ENCODE peak calls at places on chromosome 20, in four cellular contexts. Y, X, K and P are unnamed samples.
A peak's percentile ranks its signal among the peaks of the same experiment; 100 is the strongest.

GRCh38 chr20:3932277-3933073 is 43.3 kb downstream of the PANK2 start:
- DNase-seq in X (no peak), K (no peak), Y (no peak), P (no peak)

GRCh38 chr20:17646209-17646717 is 35.8 kb downstream of the RRBP1 start:
- DNase-seq in X (no peak), Y (no peak), K (peak; percentile 75), P (peak; percentile 28)

GRCh38 chr20:13554706-13555105 is 84.0 kb downstream of the TASP1 start:
- DNase-seq in X (no peak), Y (no peak), K (no peak), P (no peak)

GRCh38 chr20:46021361-46022359 is 7.4 kb upstream of the SLC12A5 start:
- DNase-seq in Y (no peak), X (no peak), K (peak; percentile 85), P (no peak)

GRCh38 chr20:30286157-30286556 is 971.3 kb upstream of the DEFB115 start:
- DNase-seq in K (no peak), Y (no peak), X (no peak), P (no peak)

GRCh38 chr20:7841291-7841966 is 98.8 kb downstream of the HAO1 start:
- DNase-seq in Y (no peak), K (no peak), X (no peak), P (no peak)

GRCh38 chr20:7967199-7967844 is 27.1 kb upstream of the HAO1 start:
- DNase-seq in K (no peak), X (no peak), Y (no peak), P (peak; percentile 13)

GRCh38 chr20:11982289-11982957 is 64.7 kb downstream of the BTBD3 start:
- DNase-seq in X (no peak), K (no peak), Y (no peak), P (no peak)

GRCh38 chr20:13684566-13685222 is 46.0 kb upstream of the TASP1 start:
- DNase-seq in Y (no peak), X (no peak), K (no peak), P (no peak)

GRCh38 chr20:20498081-20498861 is 130.4 kb downstream of the INSM1 start:
- DNase-seq in Y (no peak), X (no peak), K (no peak), P (no peak)

GRCh38 chr20:5171074-5171789 is 44.4 kb downstream of the CDS2 start:
- DNase-seq in X (no peak), Y (peak; percentile 34), K (no peak), P (no peak)

GRCh38 chr20:17835240-17835940 is 133.2 kb downstream of the SNX5 start:
- DNase-seq in X (peak; percentile 55), K (peak; percentile 80), Y (peak; percentile 67), P (no peak)

GRCh38 chr20:63708301-63709148 is 686 bp downstream of the ZGPAT start:
- DNase-seq in K (peak; percentile 39), Y (no peak), X (no peak), P (no peak)

GRCh38 chr20:50504231-50504823 is 5.9 kb upstream of the PTPN1 start:
- DNase-seq in Y (no peak), K (no peak), X (peak; percentile 16), P (no peak)

GRCh38 chr20:37406010-37406998 is 60.4 kb downstream of the SRC start:
- DNase-seq in Y (no peak), K (no peak), X (no peak), P (no peak)

GRCh38 chr20:19817017-19817416 is 59.0 kb downstream of the RIN2 start:
- DNase-seq in K (peak; percentile 39), X (no peak), Y (peak; percentile 61), P (no peak)

GRCh38 chr20:53981752-53982437 is 88.5 kb downstream of the BCAS1 start:
- DNase-seq in Y (no peak), X (no peak), K (no peak), P (no peak)

GRCh38 chr20:19769516-19769915 is 11.5 kb downstream of the RIN2 start:
- DNase-seq in K (no peak), X (no peak), Y (no peak), P (no peak)

GRCh38 chr20:33676652-33677645 is 2.7 kb upstream of the NECAB3 start:
- DNase-seq in Y (no peak), K (no peak), X (no peak), P (no peak)

GRCh38 chr20:23094927-23095326 is 8.8 kb upstream of the CD93 start:
- DNase-seq in X (no peak), Y (no peak), K (no peak), P (no peak)

GRCh38 chr20:43987531-43987930 is 72.9 kb downstream of the TOX2 start:
- DNase-seq in Y (no peak), K (no peak), X (no peak), P (no peak)

GRCh38 chr20:62752671-62753501 is 43.4 kb upstream of the MRGBP start:
- DNase-seq in X (no peak), K (no peak), Y (no peak), P (no peak)

GRCh38 chr20:19699132-19699971 is 58.7 kb upstream of the RIN2 start:
- DNase-seq in Y (no peak), X (peak; percentile 10), K (no peak), P (no peak)

GRCh38 chr20:59003836-59004492 is 3.1 kb downstream of the CTSZ start:
- DNase-seq in X (no peak), K (no peak), Y (no peak), P (no peak)

GRCh38 chr20:49885558-49886332 is 29.6 kb downstream of the SPATA2 start:
- DNase-seq in K (peak; percentile 16), Y (no peak), X (no peak), P (no peak)

GRCh38 chr20:62702886-62703852 is 5.5 kb upstream of the NTSR1 start:
- DNase-seq in K (peak; percentile 64), X (peak; percentile 76), Y (peak; percentile 37), P (no peak)

GRCh38 chr20:61086031-61086430 is 166.0 kb upstream of the CDH4 start:
- DNase-seq in Y (no peak), K (no peak), X (no peak), P (no peak)
- H3K4me1 ChIP-seq in Y (no peaks in the 10 kb centered on the region), K (no peaks in the 10 kb centered on the region), X (no peaks in the 10 kb centered on the region), P (no peaks in the 10 kb centered on the region)

GRCh38 chr20:2301164-2301622 is 5.4 kb downstream of the TGM3 start:
- DNase-seq in Y (peak; percentile 17), K (peak; percentile 59), X (no peak), P (no peak)
- TF ChIP-seq POLR2A in Y (no peak), K (no peak), X (no peak), P (no peak)

GRCh38 chr20:51831891-51832675 is 29.8 kb upstream of the SALL4 start:
- DNase-seq in Y (no peak), X (no peak), K (no peak), P (no peak)
- TF ChIP-seq CTCF in Y (no peak), X (no peak), K (no peak), P (no peak)

DNA sequence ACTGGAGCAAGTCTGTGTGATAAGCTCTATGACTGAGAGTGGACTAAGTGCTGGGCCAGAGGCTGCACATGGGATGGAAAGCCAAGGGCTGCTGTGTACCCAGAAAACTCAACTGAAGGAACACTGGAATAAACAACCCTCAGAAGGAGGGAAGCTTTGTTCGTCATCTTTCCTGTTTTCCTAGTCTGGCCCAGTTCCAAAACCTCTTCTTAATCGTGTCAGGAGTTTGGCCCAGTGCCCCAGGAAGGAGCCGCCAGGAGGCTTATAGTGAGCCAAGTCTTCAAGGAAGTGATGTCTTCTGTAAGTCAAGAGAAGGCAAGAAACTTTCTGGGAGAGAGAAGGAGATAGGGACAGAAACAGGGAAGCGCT is 23.3 kb upstream of the TOP1 start:
- DNase-seq in X (peak; percentile 74), K (peak; percentile 89), Y (peak; percentile 94), P (peak; percentile 94)
- H3K4me1 ChIP-seq in X (peaks cover 78% of the 10 kb centered on the region), K (peaks cover 43% of the 10 kb centered on the region), Y (no peaks in the 10 kb centered on the region), P (no peaks in the 10 kb centered on the region)

GRCh38 chr20:57548177-57549058 is 12.5 kb upstream of the PCK1 start:
- DNase-seq in X (no peak), K (no peak), Y (no peak), P (no peak)
- TF ChIP-seq POLR2A in X (no peak), K (no peak), Y (no peak), P (no peak)

DNA sequence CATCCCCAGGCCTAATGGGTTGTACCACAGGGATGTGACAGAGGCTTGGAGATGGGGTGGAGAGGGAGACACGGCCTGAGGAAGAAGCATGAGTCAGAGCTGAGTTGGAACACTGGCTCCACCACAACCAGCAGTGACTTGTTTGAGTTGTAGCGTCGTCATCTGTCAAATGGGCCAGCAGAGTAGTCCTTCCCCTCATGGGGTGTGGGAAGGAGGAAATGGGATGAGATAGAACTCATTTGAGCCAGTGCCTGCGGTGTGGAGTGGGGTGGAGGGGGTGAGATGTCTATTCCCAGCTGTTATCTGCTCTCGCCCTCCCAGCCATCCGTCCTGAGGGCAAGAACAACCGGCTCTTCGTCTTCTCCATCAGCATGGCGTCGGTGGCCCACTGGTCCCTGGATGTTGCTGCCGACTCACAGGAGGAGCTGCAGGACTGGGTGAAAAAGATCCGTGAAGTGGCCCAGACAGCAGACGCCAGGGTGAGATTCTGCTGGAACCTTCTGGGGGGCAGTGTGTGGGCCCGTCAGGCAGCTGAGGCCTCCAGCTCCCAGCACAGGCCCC is 32.5 kb downstream of the PLCG1 start:
- DNase-seq in X (no peak), K (no peak), Y (peak; percentile 13), P (no peak)
- TF ChIP-seq CTCF in X (no peak), K (no peak), Y (no peak), P (no peak)

GRCh38 chr20:35729283-35729807 is 12.7 kb downstream of the RBM39 start:
- DNase-seq in X (no peak), Y (no peak), K (no peak), P (no peak)

GRCh38 chr20:35730583-35731468 is 11.2 kb downstream of the RBM39 start:
- DNase-seq in Y (no peak), K (no peak), X (no peak), P (no peak)

GRCh38 chr20:35731469-35731788 is 10.6 kb downstream of the RBM39 start:
- DNase-seq in X (no peak), K (no peak), Y (no peak), P (no peak)

GRCh38 chr20:35731862-35732643 is 10.0 kb downstream of the RBM39 start:
- DNase-seq in Y (no peak), K (no peak), X (no peak), P (no peak)

GRCh38 chr20:35729836-35730582 is 12.1 kb downstream of the RBM39 start:
- DNase-seq in X (no peak), Y (no peak), K (no peak), P (no peak)
- H3K4me1 ChIP-seq in X (no peaks in the 10 kb centered on the region), Y (peaks cover 4% of the 10 kb centered on the region), K (peaks cover 61% of the 10 kb centered on the region), P (peaks cover 3% of the 10 kb centered on the region)

DNA sequence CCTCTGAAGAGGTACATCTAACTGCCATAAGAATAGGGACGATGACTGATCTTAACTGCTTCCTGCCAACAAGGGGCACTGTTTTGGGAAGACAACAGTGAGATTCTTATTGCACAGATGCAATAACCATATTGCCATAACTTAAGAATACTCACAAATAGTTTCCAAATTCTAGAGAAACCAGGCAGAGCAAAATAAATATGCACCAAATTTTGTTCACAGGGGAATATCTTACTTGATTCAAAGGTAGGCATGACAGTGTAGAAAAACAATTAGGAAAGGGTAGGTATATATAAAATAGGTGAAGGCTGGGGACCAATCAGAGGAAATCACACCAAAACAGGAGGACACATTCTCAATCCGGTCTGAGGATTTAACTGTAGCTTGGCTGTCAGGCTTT is 49.9 kb upstream of the CST7 start:
- DNase-seq in Y (no peak), K (no peak), X (no peak), P (no peak)
- TF ChIP-seq POLR2A in Y (no peak), K (no peak), X (no peak), P (no peak)